ENCODE peak calls at places on chromosomes 3 and 15, in nine cellular contexts. B, D, K, O, I, S, F, L and P are unnamed samples.
A peak's percentile ranks its signal among the peaks of the same experiment; 100 is the strongest.

GRCh38 chr3:194688946-194689345 is 3.3 kb downstream of the FAM43A start:
- DNase-seq in K (no peak), L (no peak), F (no peak), D (no peak), O (no peak), I (no peak), S (no peak), B (no peak), P (no peak)

GRCh38 chr3:119643094-119643493 is 17.3 kb downstream of the POPDC2 start:
- DNase-seq in L (no peak), I (no peak), B (no peak), O (no peak), S (no peak), D (no peak), F (no peak), K (no peak), P (no peak)

GRCh38 chr15:84765675-84766074 is 17.3 kb downstream of the ZNF592 start:
- DNase-seq in B (no peak), O (no peak), F (no peak), L (no peak), I (no peak), S (no peak), K (no peak), D (no peak), P (no peak)

GRCh38 chr15:58118272-58118671 is 19.9 kb upstream of the AQP9 start:
- DNase-seq in L (no peak), B (no peak), I (no peak), S (no peak), F (no peak), D (no peak), K (no peak), O (no peak), P (no peak)

GRCh38 chr3:149790265-149790664 is 2.1 kb downstream of the ANKUB1 start:
- DNase-seq in F (no peak), K (no peak), I (no peak), D (no peak), S (no peak), B (no peak), L (no peak), O (no peak), P (no peak)

GRCh38 chr15:40337597-40337996 is 3.1 kb downstream of the CCDC9B start:
- DNase-seq in L (no peak), F (no peak), O (no peak), K (no peak), S (no peak), B (no peak), I (no peak), D (peak; percentile 83), P (no peak)

GRCh38 chr3:138946554-138947302 is at the start of the genes FOXL2 and FOXL2NB:
- DNase-seq in L (no peak), O (no peak), I (no peak), S (peak; percentile 21), K (no peak), B (no peak), F (no peak), D (peak; percentile 81), P (no peak)

GRCh38 chr3:71305246-71306206 is 278.0 kb downstream of the FOXP1 start:
- DNase-seq in F (peak; percentile 27), L (no peak), B (no peak), O (no peak), D (no peak), I (peak; percentile 70), K (peak; percentile 42), S (peak; percentile 21), P (no peak)

GRCh38 chr3:50539356-50539838 is 28.1 kb downstream of the C3orf18 start:
- DNase-seq in S (no peak), F (no peak), B (no peak), L (no peak), K (no peak), O (no peak), I (no peak), D (no peak), P (no peak)

GRCh38 chr3:58150800-58151199 is 60.0 kb downstream of the DNASE1L3 start:
- DNase-seq in S (no peak), F (no peak), K (no peak), L (no peak), D (no peak), O (no peak), I (no peak), B (no peak), P (no peak)

GRCh38 chr3:3683261-3683660 is 116.0 kb upstream of the LRRN1 start:
- DNase-seq in D (no peak), S (no peak), K (no peak), L (no peak), O (no peak), I (no peak), F (no peak), B (no peak), P (no peak)

GRCh38 chr3:106299300-106300098 is 430.7 kb upstream of the CBLB start:
- DNase-seq in B (no peak), L (no peak), D (no peak), K (no peak), O (no peak), F (no peak), S (no peak), I (no peak), P (no peak)

GRCh38 chr3:176799675-176800074 is 397.6 kb downstream of the TBL1XR1 start:
- DNase-seq in D (no peak), B (no peak), S (no peak), K (no peak), O (no peak), F (no peak), L (no peak), I (no peak), P (no peak)

GRCh38 chr15:57401546-57401945 is 25.2 kb downstream of the CGNL1 start:
- DNase-seq in I (no peak), D (no peak), L (no peak), B (no peak), K (no peak), S (no peak), F (no peak), O (no peak), P (no peak)

GRCh38 chr15:78979456-78980320 is 34.8 kb upstream of the CTSH start:
- DNase-seq in I (peak; percentile 85), D (peak; percentile 51), S (no peak), O (no peak), F (peak; percentile 5), K (no peak), B (no peak), L (no peak), P (peak; percentile 37)

GRCh38 chr15:25859838-25860645 is 3.1 kb downstream of the ATP10A start:
- DNase-seq in L (no peak), S (no peak), O (no peak), B (no peak), I (no peak), D (no peak), K (peak; percentile 66), F (peak; percentile 69), P (peak; percentile 45)

DNA sequence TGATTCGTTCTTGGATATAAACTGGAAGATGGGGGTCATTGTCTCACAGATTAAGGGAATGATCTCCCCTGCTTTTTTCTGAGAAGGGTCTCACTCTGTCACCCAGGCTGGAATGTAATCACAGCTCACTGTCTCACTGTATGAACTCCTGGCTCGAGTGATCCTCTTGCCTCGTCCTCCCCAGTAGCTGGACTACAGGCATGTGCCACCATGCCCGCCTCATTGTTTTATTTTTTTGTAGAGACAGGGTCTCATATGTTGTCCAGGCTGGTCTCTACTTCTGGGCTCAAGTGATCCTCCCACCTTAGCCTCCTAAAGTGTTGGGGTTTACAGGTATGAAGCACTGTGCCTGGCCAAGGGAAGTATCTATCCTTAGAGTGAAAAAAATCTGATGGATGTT is 5.4 kb downstream of the OXSR1 start:
- DNase-seq in B (no peak), K (no peak), I (no peak), L (no peak), S (no peak), D (no peak), F (no peak), O (no peak), P (no peak)
- H3K27ac ChIP-seq in B (peak overlapping the region; percentile 91), K (no peak overlapping the region), I (no peak overlapping the region), L (no peak overlapping the region), S (no peak overlapping the region), D (no peak overlapping the region), F (no peak overlapping the region), O (no peak overlapping the region), P (no peak overlapping the region)

GRCh38 chr15:90838544-90838943 is 29.8 kb upstream of the FURIN start:
- DNase-seq in L (no peak), F (no peak), O (no peak), I (no peak), S (no peak), B (no peak), D (no peak), K (no peak), P (no peak)
- H3K4me1 ChIP-seq in L (no peaks in the 10 kb centered on the region), F (peaks cover 27% of the 10 kb centered on the region), O (peaks cover 39% of the 10 kb centered on the region), I (peaks cover 35% of the 10 kb centered on the region), S (peaks cover 60% of the 10 kb centered on the region), B (peaks cover 6% of the 10 kb centered on the region), D (no peaks in the 10 kb centered on the region), K (peaks cover 28% of the 10 kb centered on the region), P (peaks cover 33% of the 10 kb centered on the region)

DNA sequence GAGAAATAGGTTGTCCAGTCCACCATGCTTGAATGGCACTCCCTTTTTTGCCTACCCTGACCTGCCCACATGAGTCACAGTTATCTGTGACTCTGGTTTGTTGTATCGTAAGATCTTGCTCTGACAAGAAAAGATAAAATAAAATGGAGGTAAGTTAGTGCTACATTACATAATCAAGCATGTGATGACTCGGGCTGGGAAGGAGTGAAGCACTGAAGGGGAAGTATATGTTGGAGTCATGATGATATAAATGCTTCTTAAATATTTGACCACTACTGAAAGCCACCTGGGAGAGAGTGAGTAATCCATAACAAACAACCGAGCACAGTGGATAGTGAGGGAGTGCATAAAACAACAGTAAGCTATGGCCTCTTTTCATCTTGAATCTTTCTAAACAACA is 124.4 kb downstream of the SHOX2 start:
- DNase-seq in K (no peak), F (no peak), S (no peak), O (no peak), B (no peak), D (no peak), I (no peak), L (no peak), P (no peak)
- H3K27ac ChIP-seq in K (no peak overlapping the region), F (no peak overlapping the region), S (no peak overlapping the region), O (no peak overlapping the region), B (no peak overlapping the region), D (no peak overlapping the region), I (no peak overlapping the region), L (no peak overlapping the region), P (no peak overlapping the region)

DNA sequence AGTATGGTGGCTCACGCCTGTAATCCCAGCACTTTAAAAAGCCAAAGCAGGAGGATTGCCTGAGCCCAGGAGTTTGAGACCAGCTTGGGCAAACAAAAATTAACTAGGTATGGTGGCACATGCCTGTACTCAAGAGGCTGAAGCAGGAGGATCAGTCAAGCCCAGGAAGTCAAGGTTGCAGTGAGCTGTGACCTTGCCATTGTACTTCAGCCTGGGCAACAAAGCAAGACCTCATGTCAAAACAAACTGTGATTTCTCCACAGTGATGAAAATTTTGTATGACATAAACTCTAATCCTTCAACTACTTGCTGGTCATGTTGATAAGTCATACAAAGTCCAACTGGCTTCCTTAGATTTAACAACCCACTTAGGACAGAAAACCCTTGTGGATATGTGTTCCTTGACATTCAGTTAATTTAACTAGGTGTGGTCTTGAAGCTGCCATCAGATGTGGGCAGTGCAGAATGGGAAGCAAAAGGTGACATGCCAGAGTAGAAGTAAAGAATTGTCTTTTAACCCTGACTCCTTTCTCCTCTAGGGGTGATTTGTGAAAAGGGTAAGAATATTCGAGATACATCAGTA is 263.3 kb downstream of the PTPRG start:
- DNase-seq in F (no peak), B (no peak), K (no peak), D (no peak), O (no peak), L (no peak), S (no peak), I (peak; percentile 9), P (no peak)
- H3K4me1 ChIP-seq in F (no peaks in the 10 kb centered on the region), B (no peaks in the 10 kb centered on the region), K (no peaks in the 10 kb centered on the region), D (peaks cover 8% of the 10 kb centered on the region), O (no peaks in the 10 kb centered on the region), L (peaks cover 32% of the 10 kb centered on the region), S (peaks cover 40% of the 10 kb centered on the region), I (peaks cover 23% of the 10 kb centered on the region), P (no peaks in the 10 kb centered on the region)

GRCh38 chr15:82943176-82943575 is 9.3 kb downstream of the HOMER2 start:
- DNase-seq in S (no peak), K (no peak), B (no peak), O (no peak), F (no peak), I (no peak), L (no peak), D (no peak), P (no peak)
- H3K27ac ChIP-seq in S (no peak overlapping the region), K (no peak overlapping the region), B (peak overlapping the region; percentile 13), O (no peak overlapping the region), F (no peak overlapping the region), I (no peak overlapping the region), L (no peak overlapping the region), D (no peak overlapping the region), P (no peak overlapping the region)